ENCODE peak calls at places on chromosome 6, in six cellular contexts. R, S, E, Z, X and H are unnamed samples.

GRCh38 chr6:34084591-34085280 is 61.2 kb downstream of the GRM4 start:
- DNase-seq in R (no peak), S (no peak), E (no peak), Z (no peak), X (no peak), H (no peak)

GRCh38 chr6:116847234-116847633 is 18.4 kb upstream of the GPRC6A start:
- DNase-seq in R (peak), S (no peak), E (no peak), Z (no peak), X (no peak), H (no peak)

GRCh38 chr6:18360188-18360587 is 27.0 kb upstream of the RNF144B start:
- DNase-seq in R (peak), S (no peak), E (no peak), Z (no peak), X (no peak), H (no peak)

GRCh38 chr6:74936886-74937285 is 269.0 kb downstream of the COL12A1 start:
- DNase-seq in R (peak), S (no peak), E (no peak), Z (no peak), X (no peak), H (no peak)

GRCh38 chr6:15521516-15521915 is 141.3 kb downstream of the DTNBP1 start:
- DNase-seq in R (no peak), S (no peak), E (no peak), Z (no peak), X (no peak), H (no peak)

GRCh38 chr6:160974304-160974771 is 17.2 kb upstream of the MAP3K4 start:
- DNase-seq in R (peak), S (peak), E (peak), Z (no peak), X (peak), H (peak)

GRCh38 chr6:21496749-21497148 is 96.8 kb upstream of the SOX4 start:
- DNase-seq in R (no peak), S (no peak), E (no peak), Z (no peak), X (no peak), H (no peak)

GRCh38 chr6:109093732-109094131 is 914 bp downstream of the SESN1 start:
- DNase-seq in R (peak), S (no peak), E (no peak), Z (no peak), X (no peak), H (no peak)

GRCh38 chr6:1067346-1067745 is 244.6 kb upstream of the FOXQ1 start:
- DNase-seq in R (no peak), S (no peak), E (no peak), Z (no peak), X (no peak), H (no peak)

GRCh38 chr6:132931313-132931712 is 116.9 kb downstream of the RPS12 start:
- DNase-seq in R (no peak), S (no peak), E (no peak), Z (no peak), X (no peak), H (no peak)

GRCh38 chr6:169859978-169860703 is 108.7 kb downstream of the ERMARD start:
- DNase-seq in R (no peak), S (no peak), E (no peak), Z (no peak), X (no peak), H (no peak)

GRCh38 chr6:162856885-162857284 is 129.1 kb downstream of the PACRG start:
- DNase-seq in R (peak), S (peak), E (peak), Z (peak), X (peak), H (peak)

GRCh38 chr6:72149715-72150114 is 263.4 kb downstream of the RIMS1 start:
- DNase-seq in R (peak), S (no peak), E (no peak), Z (no peak), X (no peak), H (no peak)

GRCh38 chr6:53715434-53715833 is 49.9 kb upstream of the KLHL31 start:
- DNase-seq in R (no peak), S (no peak), E (no peak), Z (no peak), X (no peak), H (no peak)

GRCh38 chr6:34063641-34064040 is 82.2 kb downstream of the GRM4 start:
- DNase-seq in R (no peak), S (no peak), E (no peak), Z (no peak), X (no peak), H (no peak)

GRCh38 chr6:166471797-166472260 is 89.1 kb upstream of the MPC1 start:
- DNase-seq in R (no peak), S (no peak), E (no peak), Z (no peak), X (peak), H (no peak)

GRCh38 chr6:148854086-148854485 is 107.3 kb downstream of the UST start:
- DNase-seq in R (peak), S (no peak), E (no peak), Z (no peak), X (no peak), H (peak)

GRCh38 chr6:137315081-137315480 is 95.9 kb upstream of the IFNGR1 start:
- DNase-seq in R (no peak), S (peak), E (no peak), Z (no peak), X (no peak), H (no peak)

GRCh38 chr6:36599791-36600209 is 5.6 kb downstream of the SRSF3 start:
- DNase-seq in R (peak), S (peak), E (no peak), Z (peak), X (peak), H (no peak)
- H3K4me3 ChIP-seq in R (peak), S (peak), E (no peak), Z (no peak), X (peak), H (no peak)

GRCh38 chr6:139262519-139263300 is 29.1 kb downstream of the TXLNB start:
- DNase-seq in R (peak), S (no peak), E (no peak), Z (no peak), X (no peak), H (no peak)
- H3K4me3 ChIP-seq in R (no peak), S (no peak), E (no peak), Z (no peak), X (no peak), H (no peak)

DNA sequence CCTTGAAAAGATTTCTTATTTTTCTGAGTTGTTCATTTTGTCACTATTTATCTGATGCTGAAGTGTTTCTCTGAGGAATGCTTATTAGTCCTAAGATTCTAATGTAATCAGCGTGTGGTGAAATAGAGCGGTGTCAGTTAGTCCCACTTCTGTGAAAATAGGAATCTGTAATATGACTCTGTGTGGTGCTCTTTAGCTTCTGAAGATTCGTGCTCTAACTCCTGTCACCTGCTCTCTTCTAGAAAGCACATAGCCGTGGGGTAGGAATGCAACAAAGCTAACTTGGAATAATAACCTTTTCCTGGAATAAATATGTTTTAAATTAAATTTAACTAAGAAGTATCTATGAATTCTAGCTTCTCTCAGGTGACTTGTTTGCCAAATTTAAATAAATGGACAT is 90.4 kb downstream of the BCKDHB start:
- DNase-seq in R (no peak), S (no peak), E (no peak), Z (no peak), X (no peak), H (no peak)
- H3K4me3 ChIP-seq in R (no peak), S (no peak), E (no peak), Z (no peak), X (no peak), H (no peak)

GRCh38 chr6:46626976-46627375 is 25.6 kb downstream of the CYP39A1 start:
- DNase-seq in R (no peak), S (no peak), E (no peak), Z (no peak), X (no peak), H (no peak)
- H3K4me3 ChIP-seq in R (no peak), S (no peak), E (no peak), Z (no peak), X (no peak), H (no peak)

GRCh38 chr6:37262446-37263026 is 4.6 kb upstream of the TMEM217 start:
- DNase-seq in R (peak), S (no peak), E (no peak), Z (no peak), X (no peak), H (no peak)

GRCh38 chr6:37265876-37266275 is 7.9 kb upstream of the TMEM217 start:
- DNase-seq in R (no peak), S (no peak), E (no peak), Z (no peak), X (no peak), H (no peak)

GRCh38 chr6:37261198-37261597 is 3.3 kb upstream of the TMEM217 start:
- DNase-seq in R (no peak), S (no peak), E (no peak), Z (no peak), X (no peak), H (no peak)

GRCh38 chr6:37269105-37269504 is 11.2 kb upstream of the TMEM217 start:
- DNase-seq in R (no peak), S (no peak), E (no peak), Z (no peak), X (no peak), H (no peak)

GRCh38 chr6:37265031-37265430 is 7.1 kb upstream of the TMEM217 start:
- DNase-seq in R (no peak), S (no peak), E (no peak), Z (no peak), X (no peak), H (no peak)
- H3K4me3 ChIP-seq in R (no peak), S (no peak), E (no peak), Z (no peak), X (no peak), H (no peak)

DNA sequence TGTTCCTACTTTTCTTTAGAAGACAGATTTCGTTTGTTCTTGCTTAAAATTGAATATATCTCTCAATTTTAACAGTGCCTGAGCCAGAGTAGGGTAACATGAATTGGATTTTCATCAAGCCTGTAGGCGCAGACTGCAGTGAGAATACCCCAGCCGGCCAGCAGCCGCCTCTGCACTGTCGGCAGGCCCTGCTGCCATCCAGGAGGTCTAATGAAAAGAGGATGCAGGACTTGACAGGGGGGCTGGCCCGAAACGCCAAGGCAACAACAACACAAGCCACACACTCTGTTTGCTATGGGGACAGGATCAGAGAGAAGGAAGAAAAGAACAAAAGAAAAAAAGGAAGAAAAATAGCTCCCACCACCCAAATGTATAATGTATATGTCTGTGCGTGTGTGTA is 72.6 kb downstream of the PPP1R3G start:
- DNase-seq in R (no peak), S (no peak), E (no peak), Z (no peak), X (no peak), H (no peak)
- H3K4me3 ChIP-seq in R (no peak), S (no peak), E (no peak), Z (no peak), X (no peak), H (no peak)

DNA sequence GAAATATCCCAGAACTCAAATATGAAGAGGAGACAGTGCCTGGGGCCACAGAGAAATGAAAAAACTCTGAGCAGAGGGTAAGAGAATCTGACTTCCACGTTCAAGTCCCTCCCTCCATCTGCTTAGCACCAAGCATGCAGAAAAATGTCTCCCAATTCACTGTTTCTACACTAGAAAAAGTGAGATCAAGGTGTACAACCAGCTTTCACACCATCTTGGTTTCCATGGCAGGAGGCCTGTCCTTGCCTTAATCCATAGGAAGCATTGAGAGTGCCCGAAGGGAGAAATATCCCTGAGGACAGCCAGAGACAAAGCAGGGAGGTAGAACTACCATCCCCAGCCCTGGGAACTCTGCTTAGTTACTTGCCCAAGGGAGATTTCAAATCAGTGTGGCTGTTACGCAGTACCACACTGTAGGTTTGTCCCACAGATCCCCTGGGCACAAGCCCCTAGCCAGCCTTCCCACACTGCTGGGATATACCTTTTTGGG is 82.9 kb downstream of the SCML4 start:
- DNase-seq in R (no peak), S (no peak), E (no peak), Z (no peak), X (no peak), H (no peak)
- H3K4me3 ChIP-seq in R (no peak), S (no peak), E (no peak), Z (no peak), X (no peak), H (no peak)

GRCh38 chr6:10882654-10883053 is 813 bp upstream of the GCM2 start:
- DNase-seq in R (no peak), S (no peak), E (no peak), Z (no peak), X (no peak), H (no peak)

GRCh38 chr6:10880366-10880765 is 1.5 kb downstream of the GCM2 start:
- DNase-seq in R (no peak), S (no peak), E (no peak), Z (no peak), X (no peak), H (no peak)

GRCh38 chr6:10890151-10890550 is 3.3 kb downstream of the SYCP2L start:
- DNase-seq in R (no peak), S (no peak), E (no peak), Z (no peak), X (no peak), H (no peak)

GRCh38 chr6:10883312-10884244 is 1.7 kb upstream of the GCM2 start:
- DNase-seq in R (no peak), S (no peak), E (no peak), Z (no peak), X (no peak), H (no peak)

GRCh38 chr6:10884245-10884972 is 2.4 kb upstream of the SYCP2L start:
- DNase-seq in R (no peak), S (no peak), E (no peak), Z (no peak), X (no peak), H (no peak)
- H3K4me3 ChIP-seq in R (no peak), S (no peak), E (no peak), Z (no peak), X (no peak), H (no peak)